ENCODE peak calls at places on chromosomes 5 and 9, in five cellular contexts. L is pancreas, A is fibroblast of lung, R is amniotic epithelial cell, W is GM06990. M is an unnamed sample.

GRCh38 chr9:38380872-38381534 is 11.5 kb upstream of the ALDH1B1 start:
- DNase-seq in L (no peak), A (no peak), R (peak; percentile 66), W (no peak), M (no peak)

GRCh38 chr5:53334431-53334941 is 145.9 kb upstream of the FST start:
- DNase-seq in L (no peak), A (peak; percentile 62), R (peak; percentile 82), W (no peak), M (no peak)

GRCh38 chr9:137423001-137423809 is at the start of the genes EXD3 and NOXA1:
- DNase-seq in L (peak; percentile 99), A (peak; percentile 93), R (peak; percentile 83), W (peak; percentile 92), M (peak; percentile 89)

GRCh38 chr5:168334161-168335094 is 43.0 kb downstream of the WWC1 start:
- DNase-seq in L (no peak), A (peak; percentile 27), R (peak; percentile 68), W (no peak), M (peak; percentile 97)

GRCh38 chr5:18095061-18095460 is 460.8 kb downstream of the TAF11L14 start:
- DNase-seq in L (no peak), A (no peak), R (no peak), W (no peak), M (no peak)

GRCh38 chr9:124835026-124835501 is 18.2 kb upstream of the WDR38 start:
- DNase-seq in L (peak; percentile 92), A (peak; percentile 87), R (peak; percentile 82), W (no peak), M (no peak)

GRCh38 chr9:82466616-82467251 is 478.2 kb downstream of the SPATA31D1 start:
- DNase-seq in L (no peak), A (no peak), R (peak; percentile 17), W (no peak), M (peak; percentile 5)

GRCh38 chr9:99030082-99030481 is 74.8 kb upstream of the TGFBR1 start:
- DNase-seq in L (no peak), A (peak; percentile 95), R (peak; percentile 99), W (no peak), M (peak; percentile 68)

GRCh38 chr9:98795295-98795955 is 930 bp downstream of the ANKS6 start:
- DNase-seq in L (no peak), A (no peak), R (peak; percentile 63), W (no peak), M (no peak)

GRCh38 chr9:4904322-4905134 is 80.5 kb upstream of the JAK2 start:
- DNase-seq in L (no peak), A (peak; percentile 89), R (no peak), W (no peak), M (no peak)

GRCh38 chr9:88313364-88314220 is 74.7 kb upstream of the SPIN1 start:
- DNase-seq in L (no peak), A (no peak), R (no peak), W (no peak), M (peak; percentile 12)

GRCh38 chr5:160271396-160271795 is 41.0 kb downstream of the CCNJL start:
- DNase-seq in L (no peak), A (no peak), R (no peak), W (no peak), M (no peak)

GRCh38 chr5:109743041-109743531 is 53.4 kb downstream of the MAN2A1 start:
- DNase-seq in L (no peak), A (no peak), R (no peak), W (no peak), M (peak; percentile 18)

GRCh38 chr9:32875242-32875641 is 91.9 kb downstream of the TMEM215 start:
- DNase-seq in L (no peak), A (no peak), R (no peak), W (no peak), M (no peak)

GRCh38 chr9:113873446-113873845 is 2.7 kb upstream of the ZNF618 start:
- DNase-seq in L (no peak), A (no peak), R (no peak), W (no peak), M (no peak)

GRCh38 chr5:152305525-152305924 is 99.6 kb downstream of the NMUR2 start:
- DNase-seq in L (no peak), A (no peak), R (no peak), W (no peak), M (no peak)

GRCh38 chr5:66306844-66307315 is 162.8 kb downstream of the SREK1 start:
- DNase-seq in L (no peak), A (no peak), R (no peak), W (no peak), M (peak; percentile 2)

GRCh38 chr5:173514666-173515065 is 101.8 kb downstream of the BOD1 start:
- DNase-seq in L (no peak), A (no peak), R (peak; percentile 30), W (no peak), M (peak; percentile 51)

GRCh38 chr9:133484671-133485437 is 6.0 kb upstream of the SLC2A6 start:
- DNase-seq in L (peak; percentile 82), A (no peak), R (no peak), W (no peak), M (no peak)

GRCh38 chr5:72210913-72211670 is 103.8 kb downstream of the MAP1B start:
- DNase-seq in L (peak; percentile 54), A (peak; percentile 68), R (peak; percentile 61), W (no peak), M (peak; percentile 66)